ENCODE peak calls at places on chromosomes 13 and 19, in ten cellular contexts. H is SJSA1, F is dorsolateral prefrontal cortex, Q is tibial nerve, J is GM23338, R is left ventricle myocardium inferior, E is cardiac muscle cell, B is caudate nucleus, V is thoracic aorta, S is suprapubic skin. M is an unnamed sample.

GRCh38 chr13:50955212-50955611 is 45.6 kb downstream of the RNASEH2B start:
- DNase-seq in B (no peak), J (no peak), S (no peak), Q (no peak), E (no peak), V (no peak), F (no peak), R (no peak), H (no peak), M (no peak)

GRCh38 chr19:28239270-28239669 is 973.7 kb downstream of the UQCRFS1 start:
- DNase-seq in H (no peak), B (no peak), V (no peak), R (no peak), Q (no peak), J (peak), S (no peak), E (peak), F (no peak), M (no peak)

GRCh38 chr19:2236285-2237050 is at the start of the genes PLEKHJ1 and SF3A2:
- DNase-seq in B (peak), R (peak), S (peak), J (peak), E (peak), H (peak), Q (peak), V (peak), F (peak), M (peak)

GRCh38 chr13:76668716-76669115 is 217.5 kb downstream of the KCTD12 start:
- DNase-seq in Q (no peak), F (no peak), B (no peak), E (no peak), V (no peak), J (no peak), S (no peak), H (no peak), R (no peak), M (no peak)

GRCh38 chr19:17127671-17128070 is 52.1 kb downstream of the MYO9B start:
- DNase-seq in H (no peak), E (no peak), F (no peak), B (no peak), J (no peak), R (no peak), S (no peak), Q (no peak), V (no peak), M (no peak)

GRCh38 chr19:44648536-44649370 is 5.0 kb downstream of the PVR start:
- DNase-seq in S (no peak), F (no peak), J (no peak), B (no peak), H (peak), E (no peak), V (no peak), R (peak), Q (no peak), M (peak)

GRCh38 chr19:6224308-6224675 is 55.5 kb downstream of the MLLT1 start:
- DNase-seq in V (no peak), J (no peak), Q (no peak), E (no peak), H (no peak), S (no peak), R (no peak), B (no peak), F (no peak), M (peak)

GRCh38 chr19:18539372-18539771 is 4.0 kb downstream of the FKBP8 start:
- DNase-seq in V (no peak), B (no peak), Q (no peak), J (no peak), R (no peak), F (no peak), H (no peak), E (no peak), S (no peak), M (no peak)

GRCh38 chr19:40136818-40137217 is 46.1 kb upstream of the ZNF780A start:
- DNase-seq in R (no peak), B (no peak), Q (no peak), H (no peak), F (no peak), S (no peak), V (no peak), J (no peak), E (no peak), M (no peak)

GRCh38 chr19:50167314-50167721 is 4.2 kb upstream of the IZUMO2 start:
- DNase-seq in S (no peak), F (no peak), H (no peak), J (peak), Q (no peak), R (no peak), B (no peak), V (no peak), E (no peak), M (no peak)

GRCh38 chr19:32131037-32131436 is 214.4 kb upstream of the ZNF507 start:
- DNase-seq in F (no peak), Q (no peak), V (no peak), E (no peak), B (no peak), S (no peak), J (no peak), R (no peak), H (no peak), M (no peak)

GRCh38 chr19:32124585-32124984 is 220.8 kb upstream of the ZNF507 start:
- DNase-seq in J (no peak), F (no peak), H (no peak), E (no peak), S (no peak), V (no peak), Q (no peak), B (no peak), R (no peak), M (no peak)

GRCh38 chr19:32130241-32130753 is 215.1 kb upstream of the ZNF507 start:
- DNase-seq in E (no peak), B (no peak), J (no peak), F (no peak), Q (no peak), R (no peak), V (no peak), S (no peak), H (no peak), M (no peak)

GRCh38 chr19:32123355-32123940 is 222.0 kb upstream of the ZNF507 start:
- DNase-seq in J (no peak), E (no peak), R (no peak), S (no peak), H (no peak), F (no peak), B (no peak), V (no peak), Q (no peak), M (no peak)

GRCh38 chr19:32129141-32129540 is 216.3 kb upstream of the ZNF507 start:
- DNase-seq in E (no peak), J (no peak), R (no peak), F (no peak), S (no peak), B (no peak), H (peak), V (no peak), Q (no peak), M (no peak)
- H3K27ac ChIP-seq in E (no peak), J (no peak), R (no peak), F (no peak), S (no peak), B (no peak), H (peak), V (no peak), Q (no peak), M (no peak)

GRCh38 chr19:29491995-29492577 is 33.7 kb upstream of the VSTM2B start:
- DNase-seq in R (no peak), E (no peak), J (no peak), B (no peak), H (no peak), Q (no peak), F (no peak), V (no peak), S (no peak), M (no peak)
- H3K27ac ChIP-seq in R (no peak), E (no peak), J (no peak), B (peak), H (no peak), Q (no peak), F (peak), V (no peak), S (no peak), M (no peak)

DNA sequence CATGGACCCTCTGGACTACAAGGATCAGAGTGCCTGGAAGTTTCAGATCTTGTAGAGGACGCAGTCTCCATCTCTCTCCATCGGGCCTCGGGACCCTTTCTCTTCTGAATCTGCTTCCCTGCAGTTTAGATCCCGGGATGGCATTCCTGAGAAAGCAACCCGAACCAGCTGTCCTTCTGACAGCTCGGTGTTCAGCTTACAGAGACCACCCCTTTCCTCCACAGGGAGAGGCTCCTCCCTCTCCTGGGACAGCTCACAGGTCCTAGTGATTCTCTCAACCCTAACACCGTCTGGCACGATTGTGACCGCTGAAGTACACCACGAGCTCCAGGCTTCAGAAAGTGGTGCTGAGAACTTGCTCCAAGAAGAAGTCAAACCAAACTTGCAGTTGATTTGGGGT is 18.2 kb downstream of the CRX start:
- DNase-seq in E (peak), F (no peak), B (no peak), V (no peak), Q (no peak), R (no peak), J (peak), S (no peak), H (no peak), M (no peak)
- H3K27ac ChIP-seq in E (no peak), F (no peak), B (no peak), V (no peak), Q (no peak), R (no peak), J (no peak), S (no peak), H (no peak), M (no peak)

GRCh38 chr13:40651866-40652587 is 14.4 kb downstream of the FOXO1 start:
- DNase-seq in H (no peak), B (no peak), F (no peak), S (no peak), R (no peak), E (no peak), Q (no peak), V (no peak), J (peak), M (no peak)

GRCh38 chr13:40644838-40645620 is 21.4 kb downstream of the FOXO1 start:
- DNase-seq in V (no peak), S (no peak), H (no peak), F (no peak), E (no peak), J (no peak), B (no peak), R (no peak), Q (no peak), M (no peak)

GRCh38 chr13:40648841-40649240 is 17.6 kb downstream of the FOXO1 start:
- DNase-seq in V (no peak), J (peak), R (no peak), F (no peak), B (no peak), Q (no peak), H (no peak), S (no peak), E (peak), M (no peak)

GRCh38 chr13:40652588-40652940 is 13.9 kb downstream of the FOXO1 start:
- DNase-seq in J (peak), H (no peak), B (no peak), V (no peak), Q (no peak), F (no peak), E (no peak), S (no peak), R (no peak), M (no peak)

GRCh38 chr13:40648040-40648439 is 18.4 kb downstream of the FOXO1 start:
- DNase-seq in V (no peak), E (no peak), J (no peak), Q (no peak), R (no peak), B (no peak), F (no peak), H (no peak), S (no peak), M (no peak)
- H3K27ac ChIP-seq in V (no peak), E (peak), J (peak), Q (no peak), R (peak), B (no peak), F (no peak), H (no peak), S (no peak), M (no peak)

GRCh38 chr13:111280226-111280625 is 40.2 kb upstream of the TEX29 start:
- DNase-seq in S (no peak), J (no peak), R (no peak), E (no peak), H (no peak), Q (no peak), B (no peak), V (no peak), F (no peak), M (no peak)
- H3K27ac ChIP-seq in S (no peak), J (no peak), R (peak), E (no peak), H (peak), Q (no peak), B (no peak), V (peak), F (no peak), M (peak)

GRCh38 chr13:32347651-32348050 is 32.3 kb downstream of the BRCA2 start:
- DNase-seq in R (no peak), Q (no peak), J (no peak), H (no peak), V (no peak), S (no peak), E (no peak), B (no peak), F (no peak), M (no peak)
- H3K27ac ChIP-seq in R (no peak), Q (no peak), J (no peak), H (no peak), V (no peak), S (no peak), E (no peak), B (no peak), F (no peak), M (no peak)

M was measured in osteoblast.